ENCODE peak calls at places on chromosomes 16 and 17, in six cellular contexts. R, L, Q, J, B and O are unnamed samples.

GRCh38 chr16:72924487-72924886 is 123.4 kb downstream of the ZFHX3 start:
- DNase-seq in R (no peak), L (no peak), Q (no peak), J (no peak), B (no peak), O (no peak)

GRCh38 chr16:70430667-70431536 is 8.0 kb downstream of the ST3GAL2 start:
- DNase-seq in R (no peak), L (no peak), Q (no peak), J (peak), B (peak), O (peak)

GRCh38 chr17:56806949-56807348 is 26.8 kb downstream of the C17orf67 start:
- DNase-seq in R (no peak), L (no peak), Q (no peak), J (no peak), B (no peak), O (no peak)

GRCh38 chr16:79182618-79183017 is 417.9 kb downstream of the MAF start:
- DNase-seq in R (no peak), L (no peak), Q (no peak), J (no peak), B (no peak), O (no peak)

GRCh38 chr16:66315210-66315825 is 51.2 kb upstream of the CDH5 start:
- DNase-seq in R (peak), L (peak), Q (no peak), J (peak), B (peak), O (peak)

GRCh38 chr16:23950898-23951297 is 115.1 kb downstream of the PRKCB start:
- DNase-seq in R (no peak), L (no peak), Q (no peak), J (no peak), B (no peak), O (no peak)

GRCh38 chr16:77531741-77532140 is 96.9 kb upstream of the ADAMTS18 start:
- DNase-seq in R (no peak), L (no peak), Q (no peak), J (no peak), B (no peak), O (no peak)

GRCh38 chr17:58517378-58517927 is 3.0 kb upstream of the MTMR4 start:
- DNase-seq in R (no peak), L (no peak), Q (no peak), J (no peak), B (no peak), O (no peak)

GRCh38 chr16:19008245-19008644 is 24.5 kb downstream of the TMC7 start:
- DNase-seq in R (no peak), L (no peak), Q (no peak), J (no peak), B (no peak), O (peak)

GRCh38 chr17:1362065-1362848 is 37.8 kb downstream of the YWHAE start:
- DNase-seq in R (no peak), L (no peak), Q (no peak), J (peak), B (peak), O (no peak)

GRCh38 chr17:8696951-8697745 is 47.5 kb downstream of the CCDC42 start:
- DNase-seq in R (no peak), L (no peak), Q (no peak), J (no peak), B (no peak), O (peak)

GRCh38 chr17:57407287-57408063 is 151.2 kb downstream of the MSI2 start:
- DNase-seq in R (no peak), L (no peak), Q (no peak), J (no peak), B (no peak), O (no peak)

GRCh38 chr17:63760771-63761539 is 12.4 kb downstream of the CCDC47 start:
- DNase-seq in R (no peak), L (no peak), Q (no peak), J (no peak), B (no peak), O (peak)

GRCh38 chr17:51598824-51599223 is 338.5 kb downstream of the UTP18 start:
- DNase-seq in R (no peak), L (no peak), Q (no peak), J (no peak), B (no peak), O (peak)

GRCh38 chr16:68367034-68367433 is 56.2 kb downstream of the PRMT7 start:
- DNase-seq in R (no peak), L (peak), Q (no peak), J (peak), B (peak), O (peak)

GRCh38 chr16:78249832-78250231 is 150.4 kb downstream of the WWOX start:
- DNase-seq in R (no peak), L (no peak), Q (no peak), J (no peak), B (no peak), O (no peak)

GRCh38 chr17:82160081-82160480 is 52.6 kb downstream of the CCDC57 start:
- DNase-seq in R (no peak), L (no peak), Q (no peak), J (no peak), B (no peak), O (no peak)

GRCh38 chr17:81513669-81514484 is 1.3 kb upstream of the ACTG1 start:
- DNase-seq in R (peak), L (peak), Q (no peak), J (peak), B (peak), O (peak)

GRCh38 chr16:51374346-51374745 is 223.3 kb upstream of the SALL1 start:
- DNase-seq in R (no peak), L (no peak), Q (no peak), J (no peak), B (no peak), O (no peak)

DNA sequence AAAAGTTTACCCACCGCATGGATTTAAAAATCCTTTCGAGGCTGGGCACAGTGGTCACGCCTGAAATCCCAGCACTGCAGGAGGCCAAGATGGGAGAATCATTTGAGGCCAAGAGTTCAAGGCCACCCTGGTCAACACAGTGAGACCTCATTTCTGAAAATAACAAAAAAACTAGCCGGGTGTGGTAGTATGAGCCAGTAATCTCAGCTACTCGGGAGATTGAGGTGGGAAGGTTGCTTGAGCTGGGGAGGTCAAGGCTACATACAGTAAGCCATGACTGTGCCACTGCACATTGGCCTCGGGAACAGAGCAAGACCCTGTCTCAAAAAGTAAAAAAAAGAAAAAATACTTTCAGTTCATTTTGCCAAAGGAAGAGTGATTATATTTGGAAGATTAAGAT is 12.7 kb downstream of the GNA13 start:
- DNase-seq in R (no peak), L (no peak), Q (no peak), J (no peak), B (no peak), O (no peak)
- H3K27ac ChIP-seq in R (no peak), L (no peak), Q (peak), J (peak), B (no peak), O (no peak)

DNA sequence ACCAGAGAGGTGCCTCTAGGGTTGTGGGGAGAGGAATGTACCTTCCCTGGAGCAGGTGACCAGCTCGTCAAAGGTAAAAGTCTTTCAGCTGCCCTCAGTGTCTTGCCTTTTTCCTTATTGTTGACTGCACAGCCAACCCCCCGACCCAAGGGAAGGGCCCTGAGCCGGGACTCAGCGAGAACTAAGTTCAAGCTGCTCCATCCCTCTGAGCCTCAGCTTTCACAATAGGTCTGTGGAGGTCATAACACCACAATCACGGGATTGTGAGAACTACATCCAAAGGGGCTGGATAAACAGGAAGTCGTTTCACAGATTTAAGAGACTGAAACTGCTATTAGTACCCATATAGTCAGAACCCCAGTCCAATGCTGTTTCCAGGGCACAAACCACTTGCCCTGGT is 2.6 kb upstream of the KRT36 start:
- DNase-seq in R (no peak), L (no peak), Q (no peak), J (peak), B (no peak), O (no peak)
- H3K27ac ChIP-seq in R (no peak), L (no peak), Q (no peak), J (no peak), B (no peak), O (no peak)

DNA sequence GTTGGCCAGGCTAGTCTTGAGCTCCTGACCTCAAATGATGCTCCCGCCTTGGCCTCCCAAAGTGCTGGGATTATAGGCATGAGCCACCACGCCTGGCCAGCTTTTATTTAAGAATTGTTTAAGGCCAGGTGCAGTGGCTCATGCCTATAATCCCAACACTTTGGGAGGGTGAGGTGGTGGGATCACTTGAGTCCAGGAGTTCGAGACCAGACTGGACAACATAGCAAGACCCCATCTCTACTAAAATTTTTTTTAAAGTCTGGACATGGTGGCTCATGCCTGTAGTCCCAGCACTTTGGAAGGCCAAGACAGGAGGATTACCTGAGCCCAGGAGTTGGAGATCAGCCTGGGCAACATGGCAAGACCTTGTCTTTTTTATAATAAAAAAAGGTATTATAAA is 5.2 kb downstream of the PLXDC1 start:
- DNase-seq in R (no peak), L (no peak), Q (no peak), J (no peak), B (no peak), O (no peak)
- H3K27ac ChIP-seq in R (no peak), L (no peak), Q (no peak), J (no peak), B (no peak), O (no peak)

GRCh38 chr16:27722892-27723450 is 173.0 kb downstream of the KATNIP start:
- DNase-seq in R (no peak), L (peak), Q (no peak), J (no peak), B (no peak), O (peak)
- H3K27ac ChIP-seq in R (no peak), L (no peak), Q (no peak), J (no peak), B (no peak), O (no peak)

GRCh38 chr17:44327715-44328449 is 3.3 kb upstream of the SLC25A39 start:
- DNase-seq in R (no peak), L (no peak), Q (no peak), J (no peak), B (no peak), O (no peak)
- H3K27ac ChIP-seq in R (no peak), L (no peak), Q (no peak), J (no peak), B (peak), O (no peak)